ENCODE peak calls at places on chromosomes 4 and X, in five cellular contexts. One of them, this sample, is unnamed.
A peak's percentile ranks its signal among the peaks of the same experiment; 100 is the strongest.

GRCh38 chr4:106422766-106423165 is 54.2 kb upstream of the GIMD1 start:
- DNase-seq in lung: no peak
- DNase-seq in astrocyte of the spinal cord: no peak
- DNase-seq in PC-3: no peak
- DNase-seq in fibroblast of the aortic adventitia: no peak
- DNase-seq in this sample: no peak

GRCh38 chr4:123826896-123827295 is 430.3 kb downstream of the SPRY1 start:
- DNase-seq in lung: no peak
- DNase-seq in astrocyte of the spinal cord: peak; percentile 68
- DNase-seq in PC-3: peak; percentile 65
- DNase-seq in fibroblast of the aortic adventitia: peak; percentile 63
- DNase-seq in this sample: peak; percentile 45

GRCh38 chr4:184574861-184575260 is 74.4 kb downstream of the CASP3 start:
- DNase-seq in lung: no peak
- DNase-seq in astrocyte of the spinal cord: no peak
- DNase-seq in PC-3: no peak
- DNase-seq in fibroblast of the aortic adventitia: no peak
- DNase-seq in this sample: no peak

GRCh38 chr4:24722026-24722568 is 73.3 kb upstream of the SOD3 start:
- DNase-seq in lung: peak; percentile 23
- DNase-seq in astrocyte of the spinal cord: no peak
- DNase-seq in PC-3: no peak
- DNase-seq in fibroblast of the aortic adventitia: no peak
- DNase-seq in this sample: no peak

GRCh38 chrX:132532955-132533354 is 44.1 kb upstream of the MBNL3 start:
- DNase-seq in lung: no peak
- DNase-seq in astrocyte of the spinal cord: peak; percentile 20
- DNase-seq in PC-3: peak; percentile 66
- DNase-seq in fibroblast of the aortic adventitia: peak; percentile 1
- DNase-seq in this sample: peak; percentile 0

GRCh38 chr4:10296730-10297129 is 160.5 kb downstream of the ZNF518B start:
- DNase-seq in lung: no peak
- DNase-seq in astrocyte of the spinal cord: no peak
- DNase-seq in PC-3: no peak
- DNase-seq in fibroblast of the aortic adventitia: peak; percentile 57
- DNase-seq in this sample: peak; percentile 31

GRCh38 chrX:40010550-40011364 is 87.0 kb downstream of the BCOR start:
- DNase-seq in lung: no peak
- DNase-seq in astrocyte of the spinal cord: no peak
- DNase-seq in PC-3: no peak
- DNase-seq in fibroblast of the aortic adventitia: no peak
- DNase-seq in this sample: no peak

GRCh38 chr4:151801547-151802516 is 41.0 kb upstream of the GATB start:
- DNase-seq in lung: peak; percentile 44
- DNase-seq in astrocyte of the spinal cord: peak; percentile 71
- DNase-seq in PC-3: peak; percentile 56
- DNase-seq in fibroblast of the aortic adventitia: peak; percentile 46
- DNase-seq in this sample: peak; percentile 65

GRCh38 chr4:75940692-75941253 is at the start of gene NAAA:
- DNase-seq in lung: peak; percentile 85
- DNase-seq in astrocyte of the spinal cord: peak; percentile 55
- DNase-seq in PC-3: peak; percentile 55
- DNase-seq in fibroblast of the aortic adventitia: peak; percentile 43
- DNase-seq in this sample: peak; percentile 68

GRCh38 chr4:10086506-10087120 is 30.0 kb downstream of the WDR1 start:
- DNase-seq in lung: no peak
- DNase-seq in astrocyte of the spinal cord: no peak
- DNase-seq in PC-3: no peak
- DNase-seq in fibroblast of the aortic adventitia: no peak
- DNase-seq in this sample: no peak

GRCh38 chr4:3529363-3529762 is 2.9 kb downstream of the LRPAP1 start:
- DNase-seq in lung: peak; percentile 55
- DNase-seq in astrocyte of the spinal cord: no peak
- DNase-seq in PC-3: no peak
- DNase-seq in fibroblast of the aortic adventitia: no peak
- DNase-seq in this sample: no peak
- H3K4me3 ChIP-seq in lung: no peak overlapping the region
- H3K4me3 ChIP-seq in astrocyte of the spinal cord: no peak overlapping the region
- H3K4me3 ChIP-seq in PC-3: no peak overlapping the region
- H3K4me3 ChIP-seq in fibroblast of the aortic adventitia: no peak overlapping the region
- H3K4me3 ChIP-seq in this sample: no peak overlapping the region

GRCh38 chrX:31213941-31214340 is 142.1 kb upstream of the FTHL17 start:
- DNase-seq in lung: no peak
- DNase-seq in astrocyte of the spinal cord: peak; percentile 15
- DNase-seq in PC-3: peak; percentile 20
- DNase-seq in fibroblast of the aortic adventitia: peak; percentile 11
- DNase-seq in this sample: peak; percentile 43
- TF ChIP-seq CTCF in lung: no peak
- TF ChIP-seq CTCF in astrocyte of the spinal cord: peak; percentile 60
- TF ChIP-seq CTCF in PC-3: peak; percentile 52
- TF ChIP-seq CTCF in fibroblast of the aortic adventitia: peak; percentile 51
- TF ChIP-seq CTCF in this sample: peak; percentile 60

DNA sequence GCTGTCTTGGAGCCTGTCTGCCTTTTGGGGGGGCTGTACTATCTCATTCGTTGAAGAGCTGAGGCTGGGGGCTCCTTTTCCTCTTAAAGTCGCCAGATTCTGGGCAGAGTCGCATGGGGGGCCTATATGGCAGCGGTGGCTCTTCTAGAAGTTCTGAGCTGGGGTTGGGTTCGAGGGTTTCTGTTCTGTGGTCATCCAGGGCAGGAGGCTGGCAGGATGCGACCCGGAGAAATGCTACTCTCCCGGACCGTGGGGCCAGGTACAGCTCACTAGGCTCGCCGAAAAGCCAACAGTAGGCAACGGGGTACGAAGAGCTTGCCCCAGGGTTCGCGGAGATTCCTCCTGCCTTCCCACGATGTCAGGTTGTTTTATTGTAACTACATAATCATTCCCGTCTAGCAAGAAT is 1.9 kb upstream of the CITED1 start:
- DNase-seq in lung: no peak
- DNase-seq in astrocyte of the spinal cord: no peak
- DNase-seq in PC-3: no peak
- DNase-seq in fibroblast of the aortic adventitia: no peak
- DNase-seq in this sample: no peak
- H3K4me3 ChIP-seq in lung: no peak overlapping the region
- H3K4me3 ChIP-seq in astrocyte of the spinal cord: no peak overlapping the region
- H3K4me3 ChIP-seq in PC-3: peak overlapping the region; percentile 71
- H3K4me3 ChIP-seq in fibroblast of the aortic adventitia: no peak overlapping the region
- H3K4me3 ChIP-seq in this sample: no peak overlapping the region

DNA sequence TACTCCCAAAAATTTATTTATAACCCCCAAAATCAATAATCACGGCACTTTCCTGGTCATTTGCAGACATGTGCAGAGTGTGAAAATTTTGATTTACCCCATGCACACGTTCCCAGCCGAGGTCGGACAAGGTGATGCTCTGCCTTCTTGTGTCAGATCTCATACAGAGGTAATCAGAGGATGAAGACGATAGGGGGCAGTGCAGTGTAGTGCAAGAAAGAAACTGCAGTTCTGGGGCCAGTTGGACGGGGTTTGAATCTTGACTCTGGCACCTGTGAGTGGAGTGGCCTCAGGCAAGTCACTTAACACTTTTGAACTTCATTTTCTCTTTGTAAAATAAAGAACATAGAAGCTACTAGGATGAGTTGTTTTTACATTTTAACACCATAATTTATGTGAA is 88.4 kb downstream of the FRMPD3 start:
- DNase-seq in lung: no peak
- DNase-seq in astrocyte of the spinal cord: peak; percentile 40
- DNase-seq in PC-3: peak; percentile 68
- DNase-seq in fibroblast of the aortic adventitia: peak; percentile 65
- DNase-seq in this sample: peak; percentile 69
- TF ChIP-seq CTCF in lung: no peak
- TF ChIP-seq CTCF in astrocyte of the spinal cord: peak; percentile 50
- TF ChIP-seq CTCF in PC-3: peak; percentile 77
- TF ChIP-seq CTCF in fibroblast of the aortic adventitia: peak; percentile 60
- TF ChIP-seq CTCF in this sample: peak; percentile 63